ENCODE peak calls at places on chromosomes 16 and 17, in four cellular contexts. X is left ventricle myocardium inferior, F is body of pancreas, R is right atrium auricular region. Q is an unnamed sample.

GRCh38 chr17:50221500-50222480 is 20.4 kb upstream of the COL1A1 start:
- DNase-seq in X (no peak), R (peak; percentile 78), F (no peak), Q (peak; percentile 62)

GRCh38 chr17:29612404-29613370 is 10.0 kb downstream of the CORO6 start:
- DNase-seq in R (no peak), X (no peak), F (peak; percentile 16), Q (no peak)

GRCh38 chr17:29640413-29640812 is 17.7 kb upstream of the CORO6 start:
- DNase-seq in R (no peak), F (no peak), X (no peak), Q (no peak)

GRCh38 chr16:30053376-30054015 is 12.1 kb upstream of the ALDOA start:
- DNase-seq in R (no peak), X (no peak), F (no peak), Q (no peak)

GRCh38 chr16:51164167-51164566 is 13.1 kb upstream of the SALL1 start:
- DNase-seq in F (no peak), X (no peak), R (no peak), Q (no peak)

GRCh38 chr16:69511641-69512040 is 54.1 kb upstream of the NFAT5 start:
- DNase-seq in X (no peak), R (no peak), F (no peak), Q (no peak)

GRCh38 chr17:8066841-8067775 is 20.4 kb downstream of the ALOX12B start:
- DNase-seq in R (no peak), F (no peak), X (no peak), Q (no peak)

GRCh38 chr16:54123766-54124165 is 162.8 kb downstream of the IRX3 start:
- DNase-seq in F (no peak), X (no peak), R (no peak), Q (no peak)

GRCh38 chr17:47295037-47295873 is 28.5 kb upstream of the EFCAB13 start:
- DNase-seq in X (no peak), R (peak; percentile 69), F (no peak), Q (no peak)

GRCh38 chr17:30296499-30297038 is 4.8 kb upstream of the BLMH start:
- DNase-seq in R (no peak), X (no peak), F (no peak), Q (no peak)

GRCh38 chr17:41284546-41284945 is 9.0 kb downstream of the KRTAP9-7 start:
- DNase-seq in F (no peak), X (no peak), R (no peak), Q (no peak)

GRCh38 chr17:45131616-45132301 is 556 bp downstream of the PLCD3 start:
- DNase-seq in R (no peak), F (peak; percentile 41), X (peak; percentile 53), Q (no peak)

GRCh38 chr16:19179890-19180490 is 11.9 kb downstream of the SYT17 start:
- DNase-seq in F (peak; percentile 49), R (peak; percentile 78), X (peak; percentile 64), Q (no peak)

GRCh38 chr17:42438600-42439567 is 15.8 kb upstream of the CAVIN1 start:
- DNase-seq in R (no peak), X (no peak), F (peak; percentile 25), Q (no peak)

GRCh38 chr16:67345401-67345800 is 18.8 kb downstream of the LRRC36 start:
- DNase-seq in X (no peak), F (no peak), R (no peak), Q (no peak)

GRCh38 chr16:46727630-46728029 is 20.5 kb downstream of the MYLK3 start:
- DNase-seq in R (peak; percentile 44), X (no peak), F (no peak), Q (no peak)

GRCh38 chr17:57108656-57109392 is 23.8 kb downstream of the AKAP1 start:
- DNase-seq in X (no peak), R (no peak), F (no peak), Q (peak; percentile 58)

GRCh38 chr17:8630227-8630801 is at the start of gene MYH10:
- DNase-seq in R (no peak), X (no peak), F (no peak), Q (no peak)

GRCh38 chr17:45145035-45145389 is 3.3 kb upstream of the HEXIM1 start:
- DNase-seq in R (no peak), X (peak; percentile 19), F (no peak), Q (no peak)

GRCh38 chr17:59329558-59330313 is 1.7 kb upstream of the YPEL2 start:
- DNase-seq in R (peak; percentile 74), X (peak; percentile 61), F (peak; percentile 72), Q (no peak)

GRCh38 chr17:72121164-72122001 is 563 bp downstream of the SOX9 start:
- DNase-seq in X (peak; percentile 36), F (peak; percentile 61), R (peak; percentile 66), Q (no peak)

GRCh38 chr17:51257150-51258081 is 2.4 kb downstream of the MBTD1 start:
- DNase-seq in F (no peak), R (no peak), X (no peak), Q (no peak)

GRCh38 chr16:14128097-14128496 is 57.0 kb downstream of the MRTFB start:
- DNase-seq in F (no peak), X (no peak), R (no peak), Q (no peak)

GRCh38 chr17:2171725-2172446 is 117.0 kb downstream of the HIC1 start:
- DNase-seq in R (no peak), F (peak; percentile 88), X (peak; percentile 84), Q (peak; percentile 54)

GRCh38 chr16:48503779-48504178 is 106.2 kb downstream of the N4BP1 start:
- DNase-seq in F (peak; percentile 30), R (peak; percentile 61), X (peak; percentile 70), Q (no peak)

GRCh38 chr16:82643136-82643535 is 16.4 kb downstream of the CDH13 start:
- DNase-seq in X (no peak), R (no peak), F (no peak), Q (no peak)

GRCh38 chr17:1413281-1413791 is 13.3 kb upstream of the YWHAE start:
- DNase-seq in F (peak; percentile 95), R (peak; percentile 88), X (peak; percentile 82), Q (peak; percentile 64)

GRCh38 chr16:81446318-81447275 is 2.0 kb downstream of the CMIP start:
- DNase-seq in F (peak; percentile 88), R (no peak), X (no peak), Q (no peak)

GRCh38 chr17:2347805-2348685 is 10.7 kb downstream of the SGSM2 start:
- DNase-seq in X (no peak), F (peak; percentile 62), R (no peak), Q (no peak)

GRCh38 chr17:81391964-81392908 is 3.0 kb upstream of the BAHCC1 start:
- DNase-seq in R (no peak), X (peak; percentile 61), F (peak; percentile 62), Q (no peak)

GRCh38 chr16:57871457-57871856 is 69.2 kb upstream of the KIFC3 start:
- DNase-seq in R (no peak), F (no peak), X (no peak), Q (no peak)

GRCh38 chr16:10600792-10601443 is 20.5 kb upstream of the EMP2 start:
- DNase-seq in F (no peak), R (no peak), X (no peak), Q (no peak)

GRCh38 chr16:19835989-19836421 is 48.6 kb downstream of the GPRC5B start:
- DNase-seq in X (no peak), R (no peak), F (no peak), Q (no peak)

GRCh38 chr17:55926276-55926995 is 175.6 kb downstream of the PCTP start:
- DNase-seq in F (no peak), X (no peak), R (no peak), Q (no peak)

GRCh38 chr16:67548265-67549126 is 13.8 kb upstream of the CTCF start:
- DNase-seq in F (no peak), R (no peak), X (no peak), Q (no peak)

DNA sequence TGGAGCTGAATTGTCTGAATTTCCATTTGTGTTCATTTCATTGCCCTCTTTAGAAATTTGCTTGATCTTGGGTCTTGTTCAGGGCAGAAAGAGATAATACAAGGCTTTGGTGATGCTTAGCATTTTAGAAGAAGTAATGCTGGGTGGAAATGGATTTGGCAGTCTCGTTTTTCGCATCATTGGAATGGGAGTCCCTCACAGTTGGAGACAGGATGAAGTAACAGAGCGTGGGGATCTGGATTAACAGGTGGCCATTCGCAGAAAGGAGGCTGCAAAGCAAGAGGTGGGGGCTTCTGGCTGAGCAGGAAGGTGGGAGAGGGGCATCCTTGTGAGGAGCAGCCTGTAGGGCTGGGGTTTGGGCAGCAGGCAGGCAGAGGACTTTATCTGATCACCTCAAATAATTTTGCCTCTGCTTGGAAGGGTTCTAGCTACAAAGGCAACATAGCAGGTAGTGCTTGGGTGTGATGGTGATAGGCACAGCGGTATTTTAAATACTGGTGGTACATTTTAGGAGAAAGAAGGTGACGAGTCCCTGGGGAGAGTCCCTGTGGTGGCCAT is 17.0 kb downstream of the KSR1 start:
- DNase-seq in X (no peak), R (no peak), F (no peak), Q (no peak)
- H3K4me1 ChIP-seq in X (peaks cover 63% of the 10 kb centered on the region), R (peaks cover 58% of the 10 kb centered on the region), F (peaks cover 59% of the 10 kb centered on the region), Q (peaks cover 3% of the 10 kb centered on the region)

DNA sequence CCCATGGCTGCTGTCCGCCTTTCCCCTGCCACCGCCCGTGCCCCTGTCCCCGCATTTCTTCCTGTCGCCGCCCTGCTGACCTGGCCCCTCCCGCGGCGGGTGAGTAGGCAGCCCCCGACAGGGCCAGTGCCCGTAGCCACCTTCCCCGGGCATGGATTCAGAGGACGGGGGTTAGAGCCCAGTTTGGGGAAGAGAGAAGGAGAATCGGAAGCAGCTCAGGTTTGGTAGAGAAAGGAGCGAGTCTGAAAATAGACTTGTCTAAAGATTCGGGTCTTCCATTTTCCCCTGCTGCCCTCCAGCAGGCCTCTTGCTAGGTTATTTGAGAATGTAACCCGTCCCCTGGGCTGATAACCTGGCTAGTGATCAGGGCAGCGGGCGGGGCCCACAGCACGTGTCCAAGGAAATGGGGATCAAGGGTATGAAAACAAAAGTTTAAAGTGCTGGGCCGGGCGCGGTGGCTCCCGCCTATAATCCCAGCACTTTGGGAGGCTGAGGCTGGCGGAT is 7.9 kb upstream of the CLDN9 start:
- DNase-seq in F (peak; percentile 79), X (no peak), R (no peak), Q (no peak)
- H3K4me3 ChIP-seq in F (no peak overlapping the region), X (peak overlapping the region; percentile 60), R (peak overlapping the region; percentile 45), Q (peak overlapping the region; percentile 58)

DNA sequence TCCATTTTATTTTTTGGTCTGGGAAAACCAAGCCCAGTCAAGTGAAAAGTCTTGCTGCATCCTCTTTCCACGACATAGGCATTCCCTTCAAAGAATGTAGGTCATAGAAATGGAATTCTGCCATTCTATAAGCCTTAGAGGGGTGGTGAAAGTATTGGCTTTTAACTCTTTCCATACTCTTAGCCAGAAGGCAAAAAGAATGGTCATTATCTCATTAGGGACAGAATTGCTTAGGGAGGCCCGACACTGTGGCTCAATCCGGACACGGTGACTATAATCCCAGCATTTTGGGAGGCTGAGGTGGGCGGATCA is 7.9 kb upstream of the MSL1 start:
- DNase-seq in R (no peak), X (no peak), F (no peak), Q (no peak)
- H3K4me1 ChIP-seq in R (peaks cover 50% of the 10 kb centered on the region), X (peaks cover 52% of the 10 kb centered on the region), F (peaks cover 68% of the 10 kb centered on the region), Q (peaks cover 40% of the 10 kb centered on the region)

GRCh38 chr17:18008496-18009268 is 30.3 kb downstream of the ATPAF2 start:
- DNase-seq in F (no peak), X (no peak), R (no peak), Q (no peak)
- H3K4me3 ChIP-seq in F (no peak overlapping the region), X (no peak overlapping the region), R (no peak overlapping the region), Q (no peak overlapping the region)

GRCh38 chr16:84619103-84619460 is 1.2 kb upstream of the COTL1 start:
- DNase-seq in R (no peak), F (no peak), X (no peak), Q (no peak)
- H3K4me1 ChIP-seq in R (peaks cover 28% of the 10 kb centered on the region), F (peaks cover 17% of the 10 kb centered on the region), X (peaks cover 32% of the 10 kb centered on the region), Q (no peaks in the 10 kb centered on the region)